ENCODE peak calls at places on chromosomes 16 and 17, in six cellular contexts. O, K, W, P, L and F are unnamed samples.

GRCh38 chr17:55777471-55777971 is 26.7 kb downstream of the PCTP start:
- DNase-seq in K (no peak), W (no peak), L (no peak), O (no peak), P (no peak), F (no peak)

GRCh38 chr16:78434401-78434800 is 334.9 kb downstream of the WWOX start:
- DNase-seq in L (no peak), O (no peak), P (no peak), K (no peak), W (no peak), F (no peak)

GRCh38 chr16:53773150-53773846 is 69.3 kb downstream of the FTO start:
- DNase-seq in W (no peak), K (no peak), L (peak), P (peak), O (peak), F (no peak)

GRCh38 chr16:57112403-57113041 is 20.1 kb downstream of the CPNE2 start:
- DNase-seq in K (no peak), L (peak), O (no peak), P (no peak), W (no peak), F (no peak)

GRCh38 chr16:65274576-65274975 is 152.7 kb upstream of the CDH11 start:
- DNase-seq in K (no peak), O (no peak), L (no peak), W (no peak), P (no peak), F (no peak)

GRCh38 chr16:86982912-86983311 is 334.3 kb downstream of the C16orf95 start:
- DNase-seq in O (no peak), K (no peak), P (no peak), L (no peak), W (no peak), F (no peak)

GRCh38 chr17:81539961-81540675 is 11.9 kb downstream of the FSCN2 start:
- DNase-seq in L (peak), P (no peak), O (no peak), K (no peak), W (no peak), F (no peak)

GRCh38 chr17:52744179-52744578 is 585.7 kb upstream of the CA10 start:
- DNase-seq in O (no peak), L (no peak), W (no peak), K (no peak), P (no peak), F (no peak)

GRCh38 chr17:15092762-15093161 is 172.4 kb downstream of the PMP22 start:
- DNase-seq in P (no peak), L (no peak), K (no peak), O (no peak), W (no peak), F (no peak)

GRCh38 chr16:56886296-56886695 is 21.3 kb downstream of the SLC12A3 start:
- DNase-seq in P (no peak), K (no peak), O (no peak), W (no peak), L (no peak), F (no peak)

GRCh38 chr17:31858647-31859486 is at the start of gene COPRS:
- DNase-seq in K (peak), O (peak), L (peak), P (peak), W (peak), F (peak)
- TF ChIP-seq CTCF in K (peak), O (no peak), L (peak), P (no peak), W (peak), F (peak)

GRCh38 chr17:48070195-48070594 is 22.0 kb downstream of the NFE2L1 start:
- DNase-seq in O (no peak), L (no peak), P (no peak), W (no peak), K (no peak), F (no peak)

GRCh38 chr17:48066656-48067055 is 18.5 kb downstream of the NFE2L1 start:
- DNase-seq in O (no peak), P (no peak), W (no peak), K (no peak), L (no peak), F (no peak)

GRCh38 chr17:48067245-48067644 is 19.1 kb downstream of the NFE2L1 start:
- DNase-seq in L (no peak), K (no peak), W (no peak), P (no peak), O (no peak), F (no peak)

GRCh38 chr17:48066192-48066591 is 18.0 kb downstream of the NFE2L1 start:
- DNase-seq in O (no peak), P (no peak), K (no peak), L (no peak), W (no peak), F (no peak)

GRCh38 chr17:48068491-48068961 is 20.4 kb downstream of the NFE2L1 start:
- DNase-seq in W (no peak), O (no peak), L (no peak), K (no peak), P (peak), F (no peak)
- TF ChIP-seq CTCF in W (peak), O (no peak), L (peak), K (no peak), P (peak), F (peak)

DNA sequence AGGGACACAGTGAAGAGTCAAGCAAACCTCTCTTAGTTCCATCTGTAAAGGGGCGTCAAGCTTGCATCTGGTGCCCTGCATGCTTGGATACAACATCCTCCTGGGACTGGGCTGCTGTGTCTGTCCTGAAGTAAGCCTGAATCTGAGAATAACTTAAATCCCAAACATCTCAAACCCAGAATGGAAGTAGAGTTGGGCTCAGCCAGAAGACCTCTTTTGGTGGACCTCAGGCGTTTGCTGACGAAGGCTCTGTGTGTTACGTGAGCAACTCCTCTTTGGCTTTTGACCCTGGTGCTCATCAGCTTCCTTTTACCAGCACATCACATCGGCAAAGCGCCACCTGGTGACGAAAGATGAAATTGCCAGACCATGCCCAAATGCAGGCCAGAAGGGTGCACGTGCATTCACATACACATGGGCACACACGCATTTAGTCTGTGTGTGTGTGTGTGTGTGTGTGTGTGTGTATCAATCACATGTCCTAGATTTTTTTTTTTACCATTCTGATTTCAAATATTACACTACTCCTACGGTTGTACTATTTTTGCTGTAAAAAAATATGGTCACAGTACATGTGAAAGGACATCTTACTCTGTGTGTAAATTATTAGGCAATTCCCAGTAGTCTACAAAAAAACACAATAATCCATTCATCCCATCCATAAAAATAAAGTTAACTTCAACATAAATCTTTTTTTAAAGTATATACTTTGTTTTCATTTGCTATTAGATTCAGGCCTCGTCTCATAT is 41.1 kb upstream of the FOXJ1 start:
- DNase-seq in O (peak), K (peak), W (peak), P (peak), L (peak), F (peak)
- TF ChIP-seq CTCF in O (peak), K (peak), W (peak), P (peak), L (peak), F (peak)

DNA sequence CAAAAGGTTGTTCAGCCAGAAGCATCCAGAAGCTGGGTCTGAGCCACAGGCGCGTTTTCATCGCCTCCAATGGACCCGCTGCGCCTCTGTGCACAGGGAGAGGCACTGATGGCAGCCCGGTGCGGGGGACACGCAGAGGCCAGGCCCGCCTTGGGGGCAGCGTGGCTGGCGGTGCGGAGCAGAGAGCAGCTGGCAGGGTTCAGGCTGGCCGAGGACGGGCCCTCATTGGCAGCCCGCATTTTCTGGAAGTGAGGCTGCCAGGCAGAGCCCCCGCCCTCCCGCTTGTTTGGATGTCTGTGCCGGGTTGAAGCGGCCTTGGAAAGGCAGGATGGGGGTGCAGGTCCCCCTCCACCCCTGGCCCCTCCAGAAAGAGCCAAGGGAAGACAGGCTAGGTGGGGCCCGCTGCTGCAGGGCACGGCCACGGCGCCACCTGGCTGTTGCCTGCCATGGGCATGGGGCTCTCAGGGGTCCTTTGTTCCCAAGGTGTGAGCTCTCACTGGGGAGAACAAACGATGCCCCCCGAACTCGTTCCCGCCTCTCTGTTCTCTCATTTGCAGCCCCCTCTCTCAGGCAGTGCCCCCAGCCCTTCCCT is 18.8 kb downstream of the GSE1 start:
- DNase-seq in K (no peak), L (no peak), O (no peak), W (no peak), P (no peak), F (no peak)
- TF ChIP-seq CTCF in K (peak), L (peak), O (no peak), W (no peak), P (no peak), F (no peak)

DNA sequence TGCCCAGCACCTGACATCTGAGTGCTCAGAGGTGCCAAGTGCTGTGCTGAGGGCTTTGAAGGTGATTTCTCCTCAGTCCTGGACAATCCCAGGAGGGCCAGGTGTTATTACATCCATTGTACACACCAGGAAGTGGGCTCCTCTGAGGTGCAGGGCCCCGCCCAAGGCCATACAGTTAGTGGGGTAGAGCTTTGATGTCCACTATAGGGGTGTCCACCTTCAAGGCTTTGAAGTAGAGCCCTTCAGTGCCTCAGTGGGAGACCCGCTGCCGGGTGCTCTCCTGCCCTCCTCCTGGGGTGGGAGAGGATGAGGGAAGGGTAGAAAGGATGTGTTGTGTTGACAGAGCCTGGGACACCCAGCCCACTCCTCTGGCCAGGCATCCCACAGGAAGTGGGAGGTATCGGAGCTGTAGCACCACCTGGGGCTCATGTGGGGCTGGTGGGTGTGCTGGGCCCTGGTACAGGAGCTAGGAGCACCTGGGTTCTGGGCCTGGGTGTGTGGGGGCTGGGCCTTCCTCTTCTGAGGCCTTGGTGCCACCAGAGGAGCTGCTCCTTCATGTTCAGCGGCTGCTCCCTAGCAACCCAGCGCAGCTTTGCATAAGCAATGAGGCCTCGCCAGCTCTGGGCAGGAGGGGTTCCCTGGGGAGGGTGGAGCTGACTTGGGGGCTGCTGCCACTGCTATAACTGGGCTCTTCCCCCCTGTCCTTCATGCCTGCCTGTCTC is 7.4 kb downstream of the LASP1 start:
- DNase-seq in P (no peak), K (no peak), O (no peak), W (no peak), L (no peak), F (no peak)
- TF ChIP-seq CTCF in P (no peak), K (no peak), O (no peak), W (no peak), L (no peak), F (no peak)

GRCh38 chr16:70508752-70509151 is 14.6 kb downstream of the COG4 start:
- DNase-seq in P (no peak), L (no peak), W (no peak), O (no peak), K (no peak), F (no peak)
- TF ChIP-seq CTCF in P (no peak), L (peak), W (no peak), O (no peak), K (no peak), F (peak)

DNA sequence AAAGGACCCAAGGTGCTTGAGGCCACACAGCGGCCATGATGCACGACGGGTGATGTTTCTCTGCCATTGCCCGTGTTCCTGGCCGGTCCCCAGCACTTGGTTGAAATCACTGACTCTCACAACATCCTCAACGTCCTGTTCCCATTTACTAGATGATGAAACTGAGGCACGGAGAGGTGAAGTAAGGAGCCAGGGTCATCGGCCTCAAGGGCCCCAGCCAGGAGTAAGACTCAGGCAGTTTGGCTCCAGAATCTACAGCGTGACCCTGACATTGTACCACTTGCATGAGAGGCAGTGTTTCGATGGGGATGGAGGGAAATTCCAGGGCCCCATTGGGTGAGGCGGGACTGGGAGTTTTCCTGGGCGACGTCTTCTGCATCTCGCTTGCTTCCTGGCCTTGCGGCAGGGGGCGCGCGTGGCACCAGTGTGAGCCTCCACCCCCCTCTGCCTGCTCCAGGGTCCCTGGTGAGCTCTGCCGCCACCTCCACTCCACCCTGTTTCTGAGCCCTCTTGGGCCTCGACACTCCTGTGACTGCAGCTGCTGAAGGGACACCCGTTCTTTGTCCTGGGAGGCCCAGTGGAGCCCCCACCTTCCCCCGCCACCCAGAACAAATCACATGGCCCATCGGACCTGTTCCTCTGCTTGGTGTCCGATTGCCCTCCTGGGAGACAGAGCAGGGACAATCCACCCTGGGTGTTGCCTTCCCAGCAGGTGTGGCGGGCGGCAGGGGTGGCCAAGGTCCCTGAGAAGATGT is 133.0 kb upstream of the GSE1 start:
- DNase-seq in K (no peak), P (no peak), W (no peak), L (peak), O (no peak), F (no peak)
- TF ChIP-seq CTCF in K (peak), P (no peak), W (peak), L (peak), O (no peak), F (no peak)

DNA sequence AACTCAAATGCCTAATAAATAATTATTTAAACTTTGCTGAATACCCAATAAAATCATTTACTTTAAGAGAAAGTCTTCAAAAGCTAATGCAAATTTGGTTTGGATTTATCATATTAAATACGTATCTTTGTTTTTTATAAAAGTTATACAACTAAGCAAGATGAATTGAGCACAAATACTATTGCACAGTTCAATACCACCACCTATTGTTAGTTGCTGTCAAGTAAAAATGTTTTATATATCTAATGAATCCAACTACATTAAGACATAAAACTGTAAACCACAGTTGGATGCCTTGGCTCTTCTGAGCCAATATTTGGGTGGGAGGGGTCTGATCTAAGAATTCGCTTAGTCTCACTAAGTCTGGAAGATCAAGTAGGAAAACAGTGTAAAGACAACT is 7.7 kb downstream of the FBXL20 start:
- DNase-seq in P (no peak), K (no peak), O (no peak), W (no peak), L (no peak), F (no peak)
- TF ChIP-seq CTCF in P (no peak), K (peak), O (no peak), W (no peak), L (no peak), F (peak)

GRCh38 chr16:1059310-1059709 is 13.2 kb upstream of the SSTR5 start:
- DNase-seq in P (no peak), W (no peak), O (no peak), K (no peak), L (no peak), F (no peak)

GRCh38 chr16:1055557-1055924 is 17.0 kb upstream of the SSTR5 start:
- DNase-seq in P (no peak), K (no peak), O (no peak), W (no peak), L (no peak), F (no peak)

GRCh38 chr16:1058216-1058615 is 14.3 kb upstream of the SSTR5 start:
- DNase-seq in K (no peak), O (no peak), P (no peak), L (no peak), W (no peak), F (no peak)

GRCh38 chr16:1056196-1056595 is 16.4 kb upstream of the SSTR5 start:
- DNase-seq in P (no peak), L (no peak), K (no peak), W (no peak), O (no peak), F (no peak)

GRCh38 chr16:1057252-1057932 is 15.2 kb upstream of the SSTR5 start:
- DNase-seq in P (peak), L (peak), W (peak), O (no peak), K (no peak), F (no peak)
- TF ChIP-seq CTCF in P (peak), L (peak), W (peak), O (no peak), K (peak), F (peak)

GRCh38 chr17:74010903-74011302 is 192.6 kb upstream of the RPL38 start:
- DNase-seq in O (no peak), P (no peak), W (no peak), L (no peak), K (no peak), F (no peak)

GRCh38 chr17:74011963-74012362 is 191.5 kb upstream of the RPL38 start:
- DNase-seq in P (no peak), O (no peak), L (no peak), W (no peak), K (no peak), F (no peak)

GRCh38 chr17:74005790-74006189 is 197.7 kb upstream of the RPL38 start:
- DNase-seq in K (no peak), W (no peak), P (no peak), L (no peak), O (no peak), F (no peak)

GRCh38 chr17:74006366-74006765 is 197.1 kb upstream of the RPL38 start:
- DNase-seq in K (no peak), O (no peak), P (no peak), L (no peak), W (no peak), F (no peak)

DNA sequence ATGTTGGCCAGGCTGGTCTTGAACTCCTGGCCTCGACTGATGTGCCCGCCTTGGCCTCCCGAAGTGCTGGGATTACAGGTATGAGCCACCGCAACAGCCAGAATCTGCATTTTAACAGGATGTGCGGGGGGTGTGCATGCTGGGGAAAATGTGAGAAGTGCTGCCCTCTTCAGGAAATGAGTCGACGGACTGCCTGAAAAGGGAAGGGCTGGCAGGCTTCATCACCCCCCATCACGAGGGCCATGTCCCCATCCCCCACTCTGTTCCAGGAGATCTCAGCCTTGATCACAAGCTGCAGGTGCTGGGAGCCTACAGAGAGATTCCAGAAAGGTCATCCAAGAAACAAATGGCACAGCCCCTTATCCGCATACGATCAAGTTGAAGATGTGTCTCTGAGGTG is 195.3 kb upstream of the RPL38 start:
- DNase-seq in K (no peak), P (peak), W (no peak), L (no peak), O (no peak), F (no peak)
- TF ChIP-seq CTCF in K (no peak), P (peak), W (peak), L (peak), O (no peak), F (peak)